ENCODE peak calls at places on chromosomes 7 and 10, in six cellular contexts. D, N, Z, F, U and O are unnamed samples.

GRCh38 chr7:158740013-158740656 is 35.5 kb upstream of the NCAPG2 start:
- DNase-seq in D (no peak), F (no peak), Z (no peak), U (peak), N (peak), O (no peak)

GRCh38 chr7:116809636-116810266 is 52.6 kb upstream of the CAPZA2 start:
- DNase-seq in N (peak), Z (no peak), U (peak), D (no peak), F (peak), O (no peak)

GRCh38 chr10:88017781-88018180 is 154.4 kb downstream of the PTEN start:
- DNase-seq in U (no peak), D (no peak), Z (no peak), F (no peak), N (no peak), O (no peak)

GRCh38 chr7:25726180-25726579 is 425.8 kb upstream of the NFE2L3 start:
- DNase-seq in F (no peak), Z (no peak), N (no peak), D (no peak), U (no peak), O (no peak)

GRCh38 chr10:112961609-112962008 is 11.6 kb downstream of the TCF7L2 start:
- DNase-seq in U (no peak), Z (no peak), N (no peak), D (no peak), F (no peak), O (no peak)

GRCh38 chr7:107372298-107372697 is 97.6 kb upstream of the GPR22 start:
- DNase-seq in U (peak), F (no peak), D (no peak), N (no peak), Z (no peak), O (no peak)

GRCh38 chr7:45897042-45897690 is 8.9 kb downstream of the IGFBP1 start:
- DNase-seq in U (no peak), F (no peak), D (no peak), Z (no peak), N (no peak), O (no peak)

GRCh38 chr7:70698219-70698832 is 433.6 kb upstream of the GALNT17 start:
- DNase-seq in D (no peak), F (peak), N (peak), Z (no peak), U (peak), O (peak)

GRCh38 chr7:2116903-2117680 is 115.7 kb downstream of the MAD1L1 start:
- DNase-seq in U (no peak), N (peak), D (no peak), Z (peak), F (no peak), O (peak)

GRCh38 chr7:5691536-5692090 is 89.8 kb downstream of the RNF216 start:
- DNase-seq in N (no peak), Z (no peak), U (no peak), D (no peak), F (no peak), O (no peak)
- H3K27ac ChIP-seq in N (peak), Z (peak), U (peak), D (peak), F (peak), O (peak)

DNA sequence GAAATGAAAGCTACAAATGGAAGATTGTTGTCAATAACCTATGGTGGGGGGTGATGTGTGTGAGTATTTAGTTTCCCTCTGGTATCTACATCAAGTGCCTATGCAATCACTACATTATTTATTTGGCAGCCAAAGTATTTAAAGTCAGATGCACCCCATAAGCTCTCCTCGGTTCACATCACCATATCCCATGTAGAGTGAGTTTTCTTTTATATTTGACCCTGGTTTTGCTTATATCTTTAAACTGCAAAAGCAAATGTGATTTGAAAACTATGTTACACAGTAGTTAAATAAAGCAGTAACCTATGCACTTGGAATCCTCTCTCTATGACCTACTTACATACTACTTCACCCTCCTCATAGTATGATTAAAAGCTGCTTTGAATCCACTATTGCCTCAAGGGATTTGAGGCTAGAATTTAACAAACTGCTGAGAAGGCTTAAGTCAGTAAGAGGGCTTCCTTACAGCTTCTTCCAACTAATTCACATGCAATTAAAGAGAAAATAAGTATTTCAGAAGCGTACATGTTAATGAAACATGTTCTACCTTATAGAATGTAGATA is 2.2 kb upstream of the CELF2 start:
- DNase-seq in U (no peak), Z (no peak), F (no peak), N (no peak), D (no peak), O (no peak)
- H3K27ac ChIP-seq in U (no peak), Z (peak), F (peak), N (no peak), D (no peak), O (peak)

GRCh38 chr7:22864301-22864700 is 41.7 kb upstream of the TOMM7 start:
- DNase-seq in N (no peak), D (no peak), Z (no peak), F (no peak), U (no peak), O (no peak)

GRCh38 chr7:22864855-22865606 is 42.4 kb upstream of the TOMM7 start:
- DNase-seq in N (no peak), Z (no peak), F (no peak), D (no peak), U (no peak), O (no peak)

GRCh38 chr7:22867589-22867988 is 44.9 kb upstream of the TOMM7 start:
- DNase-seq in Z (no peak), N (no peak), F (no peak), U (no peak), D (no peak), O (no peak)

GRCh38 chr7:22866965-22867364 is 44.3 kb upstream of the TOMM7 start:
- DNase-seq in D (no peak), U (no peak), N (no peak), F (no peak), Z (no peak), O (no peak)

GRCh38 chr7:22865607-22865970 is 42.9 kb upstream of the TOMM7 start:
- DNase-seq in F (no peak), Z (no peak), D (no peak), U (no peak), N (no peak), O (no peak)
- H3K27ac ChIP-seq in F (no peak), Z (peak), D (no peak), U (peak), N (no peak), O (no peak)

DNA sequence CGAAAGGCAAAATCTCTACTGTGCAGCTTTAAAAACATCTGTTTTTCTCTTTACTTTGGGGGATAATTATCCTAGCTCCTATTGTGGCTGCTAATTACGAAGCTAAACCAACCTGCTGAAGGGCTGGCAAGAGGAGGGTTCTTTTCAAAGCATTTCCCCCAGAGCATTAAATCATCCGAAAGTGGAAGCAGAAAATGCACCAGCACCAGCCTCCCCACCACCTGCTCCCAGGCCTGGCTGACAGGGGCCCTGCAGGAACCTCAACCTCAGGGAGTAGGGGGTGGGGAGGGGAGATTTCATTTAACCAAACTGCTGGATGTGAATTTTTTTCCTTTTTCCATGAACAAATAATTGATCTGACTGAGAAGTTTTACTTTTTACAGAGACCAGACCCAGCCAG is 56.3 kb upstream of the CHST15 start:
- DNase-seq in F (no peak), U (no peak), D (no peak), N (no peak), Z (no peak), O (no peak)
- H3K27ac ChIP-seq in F (no peak), U (no peak), D (no peak), N (no peak), Z (peak), O (no peak)

GRCh38 chr10:71833451-71834342 is 17.4 kb downstream of the PSAP start:
- DNase-seq in Z (no peak), D (peak), N (no peak), F (no peak), U (no peak), O (no peak)

GRCh38 chr10:71835671-71836593 is 15.1 kb downstream of the PSAP start:
- DNase-seq in F (no peak), N (peak), U (peak), Z (peak), D (peak), O (peak)

GRCh38 chr10:71832967-71833366 is 18.1 kb downstream of the PSAP start:
- DNase-seq in D (no peak), Z (no peak), U (no peak), N (no peak), F (no peak), O (no peak)

GRCh38 chr10:71836594-71836970 is 14.5 kb downstream of the PSAP start:
- DNase-seq in D (no peak), Z (no peak), F (no peak), U (no peak), N (no peak), O (no peak)

DNA sequence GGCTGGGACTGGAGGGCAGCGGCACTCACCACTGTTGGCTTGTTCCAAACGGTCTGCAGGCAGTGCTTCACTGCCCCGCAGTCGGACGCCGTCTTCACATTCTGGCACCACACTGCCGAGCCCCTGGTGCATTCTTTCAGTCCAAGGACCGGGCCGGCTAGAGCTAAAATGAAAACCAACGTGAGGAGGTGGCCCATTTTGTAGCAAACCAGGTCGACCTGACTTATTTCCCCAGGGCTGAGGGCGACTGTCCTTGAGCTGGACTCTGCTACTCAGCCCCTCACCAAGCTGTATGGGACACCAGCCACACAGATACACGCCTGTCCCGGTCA is 16.7 kb downstream of the PSAP start:
- DNase-seq in F (no peak), Z (no peak), D (peak), N (no peak), U (no peak), O (no peak)
- H3K27ac ChIP-seq in F (no peak), Z (peak), D (no peak), N (no peak), U (no peak), O (peak)

GRCh38 chr10:29719281-29719675 is 84.5 kb upstream of the SVIL start:
- DNase-seq in Z (no peak), F (no peak), U (no peak), N (no peak), D (no peak), O (no peak)

GRCh38 chr10:29713450-29713849 is 78.7 kb upstream of the SVIL start:
- DNase-seq in D (no peak), N (no peak), U (no peak), Z (no peak), F (no peak), O (no peak)

GRCh38 chr10:29714096-29714874 is 79.5 kb upstream of the SVIL start:
- DNase-seq in Z (no peak), U (peak), D (no peak), F (no peak), N (no peak), O (no peak)

GRCh38 chr10:29712108-29712507 is 77.3 kb upstream of the SVIL start:
- DNase-seq in U (no peak), Z (no peak), D (no peak), N (no peak), F (no peak), O (no peak)

GRCh38 chr10:29715296-29715695 is 80.5 kb upstream of the SVIL start:
- DNase-seq in U (no peak), N (no peak), F (no peak), Z (no peak), D (no peak), O (no peak)
- H3K27ac ChIP-seq in U (no peak), N (no peak), F (no peak), Z (no peak), D (no peak), O (no peak)

DNA sequence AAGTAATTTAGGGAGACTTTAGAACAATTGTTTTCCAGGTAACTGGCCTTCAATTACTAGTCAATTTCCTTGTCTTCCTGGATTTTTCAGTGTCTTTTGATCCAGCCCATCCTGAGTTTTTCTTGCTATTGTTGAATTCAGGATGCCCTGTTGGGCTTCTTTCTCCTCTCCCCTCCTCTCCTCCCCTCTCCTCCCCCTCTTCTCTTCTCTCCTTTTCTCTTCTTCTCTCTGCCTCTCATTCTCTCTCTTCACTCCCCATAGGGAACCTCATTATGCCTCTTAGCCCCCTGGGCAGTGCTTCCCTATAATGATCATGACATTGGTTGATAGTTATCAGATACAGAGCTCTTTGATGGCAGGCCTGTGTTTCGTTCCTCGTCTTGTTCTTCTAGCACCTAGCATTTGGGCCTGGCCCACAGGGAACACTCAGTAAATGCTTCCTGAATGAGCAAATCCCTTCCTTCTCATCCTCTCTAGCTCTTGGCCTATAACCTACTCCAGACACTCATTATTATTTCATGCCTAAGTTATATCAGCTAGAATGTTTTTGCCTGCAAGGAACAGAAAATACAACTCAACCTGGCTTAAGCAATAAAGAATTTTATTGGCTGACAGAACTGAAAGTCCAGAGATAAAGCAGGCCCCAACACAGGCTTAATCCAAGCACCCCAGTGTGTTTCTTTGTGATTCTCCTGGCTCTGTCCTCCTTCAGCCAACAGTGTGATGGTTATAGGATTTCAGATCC is 56.8 kb downstream of the CACNB2 start:
- DNase-seq in F (no peak), D (no peak), N (no peak), Z (no peak), U (no peak), O (no peak)
- H3K27ac ChIP-seq in F (no peak), D (peak), N (no peak), Z (no peak), U (no peak), O (no peak)

DNA sequence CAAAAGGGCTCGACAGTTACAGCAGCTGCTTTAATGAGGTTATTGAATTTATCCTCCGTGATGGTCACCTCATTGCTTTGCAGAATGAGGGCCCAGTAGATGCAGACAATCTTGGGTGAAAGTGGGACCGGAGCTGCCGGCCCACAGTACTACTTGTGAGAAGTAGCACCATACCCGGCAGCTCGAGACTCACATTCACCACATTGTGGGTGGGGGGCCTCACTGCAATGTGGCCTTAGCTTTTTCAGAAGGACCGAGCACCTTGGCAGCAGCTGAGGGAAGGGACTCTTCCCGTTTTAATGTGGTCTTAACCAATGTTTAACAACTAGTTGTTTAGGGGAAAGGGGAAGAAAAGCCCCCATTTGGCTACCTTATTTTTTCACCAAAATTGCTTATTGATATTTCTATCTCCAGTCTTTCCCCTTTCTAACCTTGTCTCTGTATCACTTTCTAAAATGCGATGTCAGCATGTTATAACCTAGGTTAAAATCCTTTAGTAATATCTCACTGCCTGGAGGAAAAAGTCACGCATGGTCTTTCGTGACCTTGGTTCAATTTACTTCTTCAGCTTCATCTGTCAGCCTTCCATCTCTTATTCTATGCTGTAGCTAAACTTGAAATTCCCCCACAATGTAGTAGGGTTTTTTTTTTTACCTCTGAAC is 87.4 kb upstream of the PHYHIPL start:
- DNase-seq in D (no peak), N (no peak), F (no peak), Z (no peak), U (no peak), O (no peak)
- H3K27ac ChIP-seq in D (no peak), N (no peak), F (no peak), Z (no peak), U (no peak), O (no peak)

DNA sequence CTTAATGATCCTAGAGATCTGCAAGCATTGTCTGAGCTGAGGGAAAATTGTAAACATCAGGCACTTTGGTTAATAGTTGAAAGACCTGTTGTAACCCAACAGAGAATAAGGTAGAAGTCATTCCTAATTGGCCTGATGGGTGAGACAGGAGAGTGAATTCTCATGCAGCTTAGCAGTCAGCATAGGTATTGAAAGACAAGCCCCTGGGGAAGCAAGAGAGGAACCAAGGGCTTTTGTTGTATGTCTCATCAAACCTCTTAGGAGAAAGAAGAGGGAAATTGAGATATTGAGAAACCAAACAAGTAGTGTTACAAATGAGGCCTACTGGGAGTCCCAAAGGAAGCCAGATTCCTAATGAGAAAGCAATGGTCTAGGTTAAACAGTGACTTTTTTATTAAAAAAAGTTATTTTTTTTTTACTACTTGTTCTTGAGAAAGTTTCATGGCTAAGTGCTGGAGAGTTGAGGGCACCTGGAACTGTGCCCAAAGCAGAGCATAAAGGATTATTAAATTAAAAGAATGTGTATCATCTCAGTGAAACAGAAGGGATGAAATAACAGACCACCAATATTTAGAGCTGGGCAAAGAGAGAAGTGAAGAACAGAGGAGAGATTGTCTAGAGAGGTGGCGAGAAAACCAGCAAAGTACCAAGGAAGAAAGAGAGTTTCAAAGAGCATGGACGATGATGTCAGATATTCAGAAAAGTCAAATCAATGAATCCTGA is 168.9 kb downstream of the CDK14 start:
- DNase-seq in U (no peak), Z (no peak), N (no peak), F (no peak), D (no peak), O (no peak)
- H3K27ac ChIP-seq in U (no peak), Z (peak), N (peak), F (no peak), D (no peak), O (no peak)

DNA sequence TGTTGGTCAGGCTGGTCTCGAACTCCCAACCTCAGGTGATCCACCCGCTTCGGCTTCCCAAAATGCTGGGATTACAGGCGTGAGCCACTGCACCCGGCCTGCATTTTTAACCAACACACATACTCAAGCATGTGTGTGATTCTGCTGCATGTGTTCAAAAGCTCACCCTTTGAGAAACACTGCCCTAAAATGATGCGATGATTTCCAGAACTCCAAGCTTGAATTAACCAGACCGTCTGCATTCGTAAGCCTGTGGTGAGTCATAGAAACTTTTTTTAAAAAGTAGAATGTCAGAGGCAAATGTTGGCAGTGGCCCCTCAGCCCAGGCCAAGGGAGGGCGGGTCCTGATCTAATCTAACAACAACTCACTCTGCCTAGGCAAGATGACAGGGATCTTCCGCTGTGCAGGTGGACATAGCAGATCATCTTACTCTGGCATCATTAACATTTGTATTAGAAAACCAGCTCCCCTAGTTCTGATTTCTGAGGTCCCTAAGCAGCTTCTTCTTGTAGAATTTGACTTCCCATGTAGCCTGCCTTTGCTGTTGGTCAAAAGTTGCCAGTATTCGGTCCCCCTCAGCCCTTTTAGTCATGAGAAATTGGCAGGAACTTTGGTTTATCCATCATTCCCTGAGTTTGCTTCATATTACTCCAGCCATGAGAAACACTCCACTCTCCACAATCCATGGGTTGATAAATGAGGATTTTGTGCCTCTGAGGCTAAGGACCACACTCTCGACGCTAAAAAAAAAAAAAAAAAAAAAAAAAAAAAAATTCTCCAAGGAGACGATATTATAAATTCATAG is 190.4 kb downstream of the SKIDA1 start:
- DNase-seq in U (peak), F (peak), D (peak), Z (peak), N (peak), O (no peak)
- H3K27ac ChIP-seq in U (peak), F (no peak), D (peak), Z (peak), N (peak), O (no peak)